ENCODE peak calls at places on chromosomes 4 and X, in eight cellular contexts. H is kidney epithelial cell, U is spleen, K is left ventricle myocardium inferior, B is HCT116, Y is transverse colon, P is ascending aorta, C is upper lobe of left lung. L is an unnamed sample.

GRCh38 chrX:148588649-148589310 is 88.4 kb downstream of the AFF2 start:
- DNase-seq in C (no peak), H (no peak), P (no peak), K (no peak), Y (no peak), B (no peak), U (no peak), L (no peak)

GRCh38 chr4:149344436-149344835 is 471.2 kb downstream of the IQCM start:
- DNase-seq in Y (no peak), C (no peak), B (no peak), K (no peak), H (peak; percentile 0), P (no peak), U (no peak), L (no peak)

GRCh38 chrX:1093112-1093511 is 119.3 kb downstream of the CRLF2 start:
- DNase-seq in U (peak; percentile 45), P (no peak), H (no peak), C (no peak), B (no peak), K (no peak), Y (no peak), L (no peak)

GRCh38 chrX:107979534-107979933 is 2.6 kb downstream of the TEX13B start:
- DNase-seq in U (no peak), H (no peak), C (no peak), K (no peak), P (no peak), Y (no peak), B (no peak), L (no peak)

GRCh38 chrX:32448320-32448719 is 763.0 kb downstream of the DMD start:
- DNase-seq in P (no peak), Y (no peak), U (no peak), K (no peak), B (no peak), C (no peak), H (no peak), L (no peak)

GRCh38 chr4:76665721-76666120 is 230.7 kb downstream of the SHROOM3 start:
- DNase-seq in H (no peak), B (no peak), C (no peak), K (no peak), P (no peak), Y (no peak), U (no peak), L (no peak)

GRCh38 chr4:137905930-137906329 is 336.2 kb downstream of the SLC7A11 start:
- DNase-seq in K (no peak), B (no peak), P (no peak), U (no peak), H (no peak), C (no peak), Y (no peak), L (no peak)

GRCh38 chrX:154000051-154000450 is 19.7 kb downstream of the IRAK1 start:
- DNase-seq in H (no peak), Y (no peak), K (no peak), U (no peak), C (no peak), B (no peak), P (no peak), L (no peak)

GRCh38 chrX:19791562-19791961 is 95.8 kb downstream of the SH3KBP1 start:
- DNase-seq in U (no peak), B (no peak), C (no peak), K (no peak), H (no peak), P (no peak), Y (no peak), L (no peak)

GRCh38 chr4:117324851-117325491 is 239.6 kb upstream of the TRAM1L1 start:
- DNase-seq in B (peak; percentile 49), H (peak; percentile 90), C (no peak), P (no peak), U (no peak), Y (no peak), K (no peak), L (no peak)

GRCh38 chr4:163484906-163485305 is 9.6 kb upstream of the TMA16 start:
- DNase-seq in P (no peak), B (peak; percentile 50), C (no peak), H (peak; percentile 14), Y (peak; percentile 39), U (no peak), K (no peak), L (no peak)

GRCh38 chrX:12440245-12440644 is 302.0 kb downstream of the FRMPD4 start:
- DNase-seq in H (no peak), C (no peak), Y (no peak), U (no peak), B (no peak), K (no peak), P (no peak), L (no peak)

GRCh38 chr4:159401791-159402380 is 299.0 kb downstream of the RAPGEF2 start:
- DNase-seq in Y (no peak), P (no peak), B (no peak), K (no peak), C (no peak), H (peak; percentile 85), U (no peak), L (no peak)

GRCh38 chr4:142351958-142352357 is 494.1 kb downstream of the INPP4B start:
- DNase-seq in P (no peak), Y (no peak), H (no peak), K (no peak), U (no peak), C (no peak), B (no peak), L (no peak)

GRCh38 chr4:174222266-174222872 is 61.1 kb downstream of the FBXO8 start:
- DNase-seq in U (no peak), B (peak; percentile 13), H (no peak), P (no peak), K (no peak), C (no peak), Y (no peak), L (no peak)

GRCh38 chrX:13937370-13938052 is 92.2 kb downstream of the GEMIN8 start:
- DNase-seq in U (no peak), Y (no peak), C (no peak), H (peak; percentile 5), K (no peak), P (no peak), B (no peak), L (no peak)

GRCh38 chr4:102521570-102522553 is 20.7 kb downstream of the NFKB1 start:
- DNase-seq in C (no peak), K (no peak), P (no peak), U (no peak), Y (no peak), H (no peak), B (no peak), L (no peak)

GRCh38 chr4:10054571-10055041 is 33.3 kb upstream of the SLC2A9 start:
- DNase-seq in Y (no peak), B (no peak), U (no peak), H (no peak), K (no peak), C (no peak), P (no peak), L (no peak)

GRCh38 chr4:2936773-2937145 is 26.4 kb downstream of the NOP14 start:
- DNase-seq in H (no peak), U (peak; percentile 64), K (peak; percentile 13), B (no peak), P (peak; percentile 60), Y (no peak), C (no peak), L (no peak)

GRCh38 chr4:23934915-23935314 is 45.1 kb upstream of the PPARGC1A start:
- DNase-seq in K (peak; percentile 70), P (peak; percentile 67), H (peak; percentile 82), C (no peak), Y (peak; percentile 35), U (no peak), B (no peak), L (no peak)
- TF ChIP-seq CTCF in K (no peak), P (no peak), H (no peak), C (no peak), Y (no peak), U (no peak), B (no peak), L (peak; percentile 9)

DNA sequence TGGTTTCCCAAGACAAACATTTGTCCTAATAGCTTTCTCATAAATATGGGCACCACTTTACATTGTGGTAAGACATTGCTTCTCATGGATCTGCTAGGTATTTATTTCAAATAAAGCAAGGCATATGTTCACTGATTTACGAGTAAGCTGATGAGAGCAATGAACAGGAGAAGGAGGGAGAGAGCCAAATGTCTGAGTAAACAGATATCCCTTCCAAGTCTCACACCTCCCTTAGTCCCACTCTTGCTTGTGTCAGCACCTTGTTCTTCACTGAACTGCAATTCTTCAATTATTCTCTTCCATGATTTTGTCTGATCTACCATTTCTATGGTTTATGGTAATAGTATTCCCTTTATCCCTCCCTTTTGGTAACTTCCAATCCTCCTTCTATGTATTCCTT is 15.9 kb downstream of the C1QTNF7 start:
- DNase-seq in P (no peak), K (no peak), B (no peak), C (no peak), U (no peak), H (no peak), Y (no peak), L (no peak)
- H3K27me3 ChIP-seq in P (no peaks in the 10 kb centered on the region), K (no peaks in the 10 kb centered on the region), B (no peaks in the 10 kb centered on the region), C (no peaks in the 10 kb centered on the region), U (no peaks in the 10 kb centered on the region), H (no peaks in the 10 kb centered on the region), Y (no peaks in the 10 kb centered on the region), L (no peaks in the 10 kb centered on the region)

GRCh38 chr4:186885289-186885688 is 161.6 kb upstream of the FAT1 start:
- DNase-seq in C (no peak), P (no peak), K (no peak), H (no peak), U (no peak), B (no peak), Y (no peak), L (no peak)
- TF ChIP-seq CTCF in C (no peak), P (no peak), K (no peak), H (no peak), U (no peak), B (no peak), Y (no peak), L (no peak)

GRCh38 chrX:15472523-15472922 is 20.6 kb downstream of the PIR start:
- DNase-seq in H (no peak), K (no peak), C (no peak), Y (no peak), U (no peak), B (no peak), P (no peak), L (no peak)

GRCh38 chrX:15465896-15466651 is 27.1 kb downstream of the PIR start:
- DNase-seq in B (no peak), Y (no peak), H (no peak), C (no peak), K (no peak), P (no peak), U (no peak), L (no peak)

GRCh38 chrX:15471016-15471415 is 22.1 kb downstream of the PIR start:
- DNase-seq in Y (peak; percentile 71), P (peak; percentile 82), C (no peak), U (no peak), B (peak; percentile 27), H (no peak), K (peak; percentile 18), L (no peak)

GRCh38 chrX:15468036-15468435 is 25.1 kb downstream of the PIR start:
- DNase-seq in C (no peak), B (no peak), Y (peak; percentile 12), P (no peak), K (no peak), U (no peak), H (no peak), L (no peak)

DNA sequence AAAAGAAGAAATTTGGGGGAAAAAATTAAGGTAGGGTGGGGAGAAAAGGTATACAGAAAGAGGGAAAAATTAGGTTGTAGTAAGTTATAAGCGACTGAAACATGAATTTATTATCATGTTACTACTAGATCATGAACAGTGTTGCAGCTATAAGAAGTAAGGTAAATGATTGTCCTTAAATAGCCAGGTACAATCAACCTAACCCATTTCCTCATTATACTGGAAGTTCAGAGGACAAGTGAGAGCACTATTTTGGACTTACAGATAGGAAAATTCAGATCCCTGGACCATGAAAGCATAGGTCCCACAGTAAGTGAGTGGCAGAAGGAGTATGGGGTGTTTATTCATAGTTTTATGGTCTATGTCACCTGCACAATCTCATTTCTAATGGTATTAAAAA is 23.5 kb downstream of the PIR start:
- DNase-seq in U (no peak), Y (no peak), K (no peak), C (no peak), H (no peak), P (no peak), B (no peak), L (no peak)
- H3K27me3 ChIP-seq in U (peaks cover 7% of the 10 kb centered on the region), Y (no peaks in the 10 kb centered on the region), K (no peaks in the 10 kb centered on the region), C (no peaks in the 10 kb centered on the region), H (no peaks in the 10 kb centered on the region), P (no peaks in the 10 kb centered on the region), B (no peaks in the 10 kb centered on the region), L (no peaks in the 10 kb centered on the region)

L was measured in esophagus squamous epithelium.